ENCODE peak calls at places on chromosomes 12 and 14, in six cellular contexts. X is fibroblast of lung, G is tibial artery, B is H1, O is PC-3, S is GM10248. K is an unnamed sample.

GRCh38 chr12:19431407-19432308 is 7.6 kb upstream of the AEBP2 start:
- DNase-seq in S (peak), X (peak), G (no peak), O (peak), B (no peak), K (peak)

GRCh38 chr14:54594531-54594930 is 27.6 kb downstream of the SAMD4A start:
- DNase-seq in X (no peak), S (no peak), O (no peak), G (no peak), B (no peak), K (no peak)

GRCh38 chr14:40362856-40363255 is 930.6 kb upstream of the FBXO33 start:
- DNase-seq in X (no peak), O (no peak), G (no peak), B (no peak), S (no peak), K (no peak)

GRCh38 chr12:15806826-15807225 is 17.6 kb upstream of the EPS8 start:
- DNase-seq in O (no peak), G (no peak), X (no peak), B (no peak), S (no peak), K (no peak)

GRCh38 chr12:20798561-20798960 is 11.9 kb upstream of the SLCO1B3 start:
- DNase-seq in O (peak), S (no peak), X (no peak), B (no peak), G (no peak), K (no peak)

GRCh38 chr12:55720894-55721444 is 776 bp downstream of the RDH5 start:
- DNase-seq in X (peak), G (peak), B (no peak), S (no peak), O (peak), K (no peak)

GRCh38 chr12:25764892-25765291 is 193.6 kb upstream of the RASSF8 start:
- DNase-seq in S (no peak), O (no peak), X (no peak), B (no peak), G (no peak), K (no peak)

GRCh38 chr14:70796551-70796950 is 12.8 kb downstream of the MAP3K9 start:
- DNase-seq in G (no peak), X (no peak), O (no peak), S (no peak), B (no peak), K (no peak)

GRCh38 chr12:126469211-126469610 is 1404.0 kb downstream of the AACS start:
- DNase-seq in X (no peak), S (no peak), O (no peak), G (no peak), B (no peak), K (no peak)

GRCh38 chr12:49051373-49051764 is 9.2 kb downstream of the KMT2D start:
- DNase-seq in O (no peak), S (no peak), X (no peak), B (no peak), G (no peak), K (no peak)

GRCh38 chr14:60565211-60565610 is 56.3 kb downstream of the SIX6 start:
- DNase-seq in S (no peak), X (peak), O (peak), G (no peak), B (no peak), K (no peak)

GRCh38 chr14:54126947-54127346 is 170.3 kb upstream of the BMP4 start:
- DNase-seq in G (no peak), S (no peak), B (no peak), X (no peak), O (no peak), K (no peak)

GRCh38 chr14:28765169-28765906 is 1.2 kb upstream of the FOXG1 start:
- DNase-seq in G (no peak), O (no peak), X (no peak), B (no peak), S (no peak), K (no peak)

GRCh38 chr12:76216585-76217472 is 131.4 kb downstream of the BBS10 start:
- DNase-seq in X (no peak), S (no peak), O (no peak), G (no peak), B (no peak), K (no peak)

GRCh38 chr12:68609955-68610434 is 704 bp upstream of the RAP1B start:
- DNase-seq in O (peak), X (peak), G (no peak), S (no peak), B (no peak), K (no peak)

GRCh38 chr12:50132505-50133135 is 20.6 kb downstream of the COX14 start:
- DNase-seq in B (no peak), X (no peak), O (peak), S (peak), G (no peak), K (peak)

GRCh38 chr12:27081668-27082091 is 698 bp downstream of the C12orf71 start:
- DNase-seq in G (no peak), S (no peak), B (peak), X (no peak), O (peak), K (no peak)

GRCh38 chr12:73598626-73599025 is 939.0 kb upstream of the ATXN7L3B start:
- DNase-seq in G (no peak), O (no peak), B (no peak), S (no peak), X (no peak), K (no peak)

GRCh38 chr12:107134558-107134957 is 41.2 kb upstream of the CRY1 start:
- DNase-seq in X (no peak), S (no peak), O (peak), B (peak), G (no peak), K (no peak)

GRCh38 chr14:103085106-103086091 is 1.4 kb downstream of the LBHD2 start:
- DNase-seq in G (no peak), B (no peak), S (no peak), X (no peak), O (no peak), K (no peak)

GRCh38 chr14:90883782-90884181 is 67.6 kb upstream of the TTC7B start:
- DNase-seq in S (no peak), X (peak), O (no peak), G (no peak), B (no peak), K (no peak)

GRCh38 chr14:75720828-75721227 is 59.8 kb downstream of the TTLL5 start:
- DNase-seq in X (peak), S (no peak), G (peak), B (no peak), O (no peak), K (no peak)

GRCh38 chr12:101963703-101964102 is 86.3 kb downstream of the DRAM1 start:
- DNase-seq in X (no peak), S (no peak), G (no peak), B (no peak), O (no peak), K (no peak)

GRCh38 chr12:64450057-64450640 is 1.8 kb upstream of the TBK1 start:
- DNase-seq in G (no peak), S (no peak), O (no peak), X (no peak), B (no peak), K (no peak)

GRCh38 chr14:59464651-59465569 is at the start of gene GPR135:
- DNase-seq in X (peak), B (no peak), O (peak), S (peak), G (peak), K (peak)

GRCh38 chr14:27995688-27996087 is 770.9 kb upstream of the FOXG1 start:
- DNase-seq in X (no peak), O (no peak), S (no peak), B (no peak), G (no peak), K (no peak)

GRCh38 chr12:96237035-96237434 is 42.9 kb downstream of the ELK3 start:
- DNase-seq in B (no peak), S (no peak), O (no peak), G (no peak), X (peak), K (no peak)

GRCh38 chr14:20391505-20391904 is 21.8 kb downstream of the TEP1 start:
- DNase-seq in X (no peak), O (no peak), G (no peak), B (no peak), S (no peak), K (no peak)

GRCh38 chr12:44847403-44847802 is 28.7 kb downstream of the NELL2 start:
- DNase-seq in S (no peak), G (no peak), O (no peak), X (no peak), B (no peak), K (no peak)

GRCh38 chr14:100104523-100105300 is 39.5 kb downstream of the EVL start:
- DNase-seq in O (peak), X (peak), G (peak), B (no peak), S (no peak), K (no peak)

GRCh38 chr12:74021937-74022336 is 515.7 kb upstream of the ATXN7L3B start:
- DNase-seq in S (peak), G (no peak), X (peak), B (peak), O (peak), K (peak)

GRCh38 chr14:77760381-77761204 is at the start of gene SNW1:
- DNase-seq in O (peak), B (peak), X (peak), S (peak), G (peak), K (peak)

GRCh38 chr14:91299483-91300115 is 55.1 kb upstream of the GPR68 start:
- DNase-seq in X (no peak), S (no peak), O (peak), G (no peak), B (no peak), K (no peak)

GRCh38 chr12:29073631-29074239 is 75.3 kb upstream of the FAR2 start:
- DNase-seq in O (peak), G (no peak), S (peak), X (peak), B (no peak), K (peak)

GRCh38 chr14:93430889-93431670 is at the start of gene UNC79:
- DNase-seq in X (peak), S (no peak), G (no peak), B (peak), O (no peak), K (no peak)

GRCh38 chr12:47218191-47218654 is 138.5 kb upstream of the AMIGO2 start:
- DNase-seq in B (no peak), X (no peak), G (no peak), S (no peak), O (no peak), K (peak)

GRCh38 chr12:28328967-28329366 is 138.7 kb downstream of the CCDC91 start:
- DNase-seq in B (no peak), S (no peak), X (no peak), G (no peak), O (peak), K (no peak)

GRCh38 chr12:108519558-108519957 is 4.5 kb downstream of the FICD start:
- DNase-seq in G (no peak), X (no peak), B (no peak), O (no peak), S (no peak), K (no peak)
- TF ChIP-seq CTCF in G (no peak), X (no peak), B (peak), O (peak), S (peak), K (no peak)

DNA sequence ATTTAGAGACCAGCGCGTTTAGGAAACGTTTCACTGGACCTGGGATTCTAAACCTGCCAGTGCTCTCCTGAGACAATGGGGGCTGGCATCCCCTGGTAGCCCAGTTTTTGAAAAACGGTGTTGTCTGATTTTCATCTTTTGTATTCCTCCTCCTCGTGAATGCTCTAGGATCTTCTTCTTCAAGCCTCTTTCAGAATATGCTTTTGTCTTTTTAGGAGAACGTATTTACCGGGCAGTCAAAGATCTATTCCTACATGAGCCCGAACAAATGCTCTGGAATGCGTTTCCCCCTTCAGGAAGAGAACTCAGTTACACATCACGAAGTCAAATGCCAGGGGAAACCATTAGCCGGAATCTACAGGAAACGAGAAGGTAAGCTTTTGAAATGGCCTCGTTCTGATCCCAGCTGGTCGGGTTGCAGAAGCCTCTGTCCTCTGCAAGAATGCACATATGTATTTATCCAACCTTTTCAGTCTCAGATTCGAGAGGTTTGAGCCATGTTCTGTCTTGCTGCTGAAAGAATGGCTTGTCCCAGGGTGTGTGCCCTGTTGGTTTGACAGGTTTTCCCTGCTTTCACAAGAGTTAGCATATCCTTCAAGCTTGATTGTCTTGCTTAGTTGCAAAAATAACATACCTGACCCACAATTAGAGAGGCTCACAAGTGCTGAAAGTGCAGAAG is 6.6 kb downstream of the KMT5A start:
- DNase-seq in G (no peak), S (no peak), B (no peak), O (no peak), X (no peak), K (no peak)
- TF ChIP-seq CTCF in G (no peak), S (no peak), B (no peak), O (no peak), X (no peak), K (no peak)

GRCh38 chr12:131171029-131171428 is 217.3 kb downstream of the ADGRD1 start:
- DNase-seq in B (no peak), O (peak), G (no peak), X (no peak), S (no peak), K (no peak)

GRCh38 chr12:131176926-131177325 is 223.2 kb downstream of the ADGRD1 start:
- DNase-seq in G (no peak), O (no peak), B (no peak), S (no peak), X (no peak), K (no peak)

GRCh38 chr12:131176266-131176665 is 222.6 kb downstream of the ADGRD1 start:
- DNase-seq in B (no peak), O (no peak), G (no peak), X (no peak), S (no peak), K (no peak)

GRCh38 chr12:131177599-131177998 is 223.9 kb downstream of the ADGRD1 start:
- DNase-seq in G (no peak), X (no peak), B (no peak), S (no peak), O (no peak), K (no peak)

GRCh38 chr12:131174901-131175300 is 221.2 kb downstream of the ADGRD1 start:
- DNase-seq in G (no peak), X (no peak), S (no peak), B (no peak), O (no peak), K (no peak)
- TF ChIP-seq CTCF in G (no peak), X (no peak), S (no peak), B (no peak), O (no peak), K (no peak)

DNA sequence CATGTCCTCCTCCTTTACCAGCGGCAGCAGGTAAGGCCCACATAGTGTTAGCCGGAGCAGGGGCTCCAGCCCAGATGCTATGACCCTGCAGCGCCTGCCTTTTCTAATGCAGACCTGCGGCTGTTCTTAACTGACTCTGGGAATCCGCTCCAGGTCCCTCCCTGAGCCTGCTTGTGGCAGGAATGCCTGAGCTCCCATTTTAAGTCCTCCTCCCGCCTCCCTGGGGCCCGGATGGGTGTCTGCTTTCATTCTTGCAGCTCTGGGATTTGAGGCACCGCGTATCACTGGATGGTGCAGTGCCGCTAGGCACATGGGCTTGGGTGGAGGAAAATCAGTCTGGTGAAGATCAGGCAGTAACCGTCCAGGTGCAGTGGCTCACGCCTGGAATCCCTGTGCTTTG is 7.6 kb downstream of the TSPAN9 start:
- DNase-seq in O (no peak), B (peak), X (no peak), G (no peak), S (no peak), K (no peak)
- TF ChIP-seq CTCF in O (no peak), B (no peak), X (no peak), G (no peak), S (no peak), K (no peak)

GRCh38 chr12:57381693-57382220 is 49.1 kb downstream of the R3HDM2 start:
- DNase-seq in O (no peak), G (no peak), B (no peak), X (no peak), S (no peak), K (no peak)

GRCh38 chr12:57372233-57372632 is 58.6 kb downstream of the R3HDM2 start:
- DNase-seq in S (no peak), G (no peak), O (no peak), X (peak), B (no peak), K (no peak)

GRCh38 chr12:57380300-57380699 is 50.5 kb downstream of the R3HDM2 start:
- DNase-seq in B (no peak), S (no peak), X (no peak), O (no peak), G (no peak), K (peak)

DNA sequence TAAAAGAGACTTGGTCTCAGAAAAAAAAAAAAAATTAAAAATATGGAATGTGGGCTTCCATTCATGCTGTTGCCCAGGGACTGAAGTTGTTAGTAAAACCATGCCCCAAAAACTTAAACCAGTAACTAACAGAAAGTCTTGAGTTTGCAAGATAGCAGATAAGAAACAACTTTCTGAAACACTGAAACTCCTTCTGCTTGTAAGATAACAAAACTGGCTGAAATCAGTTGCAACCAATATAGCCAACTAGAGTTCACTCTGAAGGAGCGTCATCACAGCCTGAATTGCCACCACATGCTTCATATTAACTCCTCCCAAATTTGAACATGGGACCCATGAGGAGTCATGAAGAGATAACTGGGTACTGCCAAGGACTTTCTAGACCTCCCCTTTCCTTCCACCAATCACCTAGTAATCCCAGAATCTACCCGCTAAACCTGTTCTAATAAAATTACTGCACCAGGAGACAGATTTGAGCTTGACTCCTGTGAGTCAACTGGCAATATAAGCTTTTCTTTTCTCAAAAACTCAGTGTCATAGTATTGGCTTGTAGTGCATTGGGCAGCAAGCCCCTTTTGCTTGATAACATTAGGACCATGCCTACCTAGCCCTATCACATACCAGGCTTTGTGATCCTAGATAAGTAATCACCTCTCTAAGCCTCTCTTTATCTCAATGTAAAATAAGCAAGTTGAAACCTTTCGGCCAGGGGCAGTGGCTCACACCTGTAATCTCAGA is 53.6 kb downstream of the R3HDM2 start:
- DNase-seq in B (no peak), G (no peak), S (no peak), X (no peak), O (peak), K (no peak)
- TF ChIP-seq CTCF in B (no peak), G (no peak), S (no peak), X (no peak), O (no peak), K (no peak)

DNA sequence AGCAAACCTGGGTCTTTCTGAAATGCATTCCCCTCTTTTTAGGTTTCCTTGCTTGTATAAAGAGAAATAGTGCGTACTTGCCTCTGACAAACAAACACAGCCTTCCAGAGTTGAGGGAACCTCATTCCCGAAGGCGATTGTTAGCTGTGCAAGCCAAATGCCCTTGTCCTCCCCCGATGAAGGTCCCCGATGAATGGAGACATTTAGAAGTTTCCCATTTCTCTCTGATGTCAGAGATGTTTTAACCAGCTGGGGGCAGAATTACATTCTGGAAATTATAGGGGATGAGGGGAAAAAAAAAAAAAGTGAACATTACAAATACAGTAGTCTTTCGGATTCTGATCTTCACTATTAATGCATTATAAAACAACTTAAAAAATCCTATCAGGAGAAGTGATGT is 366.8 kb downstream of the VRK1 start:
- DNase-seq in B (no peak), X (no peak), G (no peak), O (peak), S (no peak), K (no peak)
- TF ChIP-seq CTCF in B (no peak), X (no peak), G (no peak), O (peak), S (no peak), K (no peak)

GRCh38 chr14:33432407-33433023 is 493.8 kb downstream of the NPAS3 start:
- DNase-seq in S (no peak), B (no peak), X (peak), G (no peak), O (peak), K (no peak)
- TF ChIP-seq CTCF in S (peak), B (no peak), X (no peak), G (no peak), O (peak), K (peak)

DNA sequence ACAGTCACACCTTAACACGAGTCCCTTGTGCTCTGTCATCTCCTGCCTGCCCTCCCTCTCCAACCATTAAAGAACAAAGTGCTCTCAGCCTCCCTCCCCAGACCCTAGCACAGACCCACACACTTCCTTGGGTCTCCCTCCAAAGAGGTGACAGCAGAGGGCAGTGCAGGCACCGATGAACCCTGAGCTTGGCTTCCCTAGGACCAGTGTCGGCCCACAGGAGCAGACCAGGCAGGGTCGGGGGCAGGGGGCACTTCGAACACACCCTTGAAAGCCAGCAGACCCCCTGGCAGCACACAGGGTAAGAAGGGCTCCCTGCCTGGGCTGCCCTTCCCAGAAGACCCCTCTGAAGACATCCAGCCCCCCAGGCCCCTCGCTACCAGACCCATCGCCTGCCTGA is 7.0 kb downstream of the CDK2AP1 start:
- DNase-seq in B (no peak), X (no peak), O (no peak), G (no peak), S (peak), K (peak)
- TF ChIP-seq CTCF in B (peak), X (no peak), O (peak), G (no peak), S (peak), K (no peak)